ENCODE peak calls at places on chromosomes 6 and 20, in four cellular contexts. Z is Panc1, O is HCT116, F is GM12878. H is an unnamed sample.

GRCh38 chr6:24823185-24823584 is 24.5 kb upstream of the ARMH2 start:
- ATAC-seq in Z (no peak), O (no peak), F (no peak), H (no peak)

GRCh38 chr6:11128608-11129007 is 17.1 kb upstream of the ERVFRD-1 start:
- ATAC-seq in Z (no peak), O (no peak), F (peak; percentile 20), H (no peak)

GRCh38 chr6:49713346-49713745 is at the start of gene CRISP2:
- ATAC-seq in Z (no peak), O (no peak), F (no peak), H (no peak)

GRCh38 chr20:63433756-63434531 is 38.5 kb downstream of the KCNQ2 start:
- ATAC-seq in Z (peak; percentile 58), O (peak; percentile 8), F (no peak), H (peak; percentile 10)

GRCh38 chr6:389622-390021 is 1.9 kb upstream of the IRF4 start:
- ATAC-seq in Z (no peak), O (no peak), F (peak; percentile 36), H (no peak)

GRCh38 chr6:132100388-132100990 is 149.3 kb upstream of the CCN2 start:
- ATAC-seq in Z (no peak), O (no peak), F (no peak), H (no peak)

GRCh38 chr20:1211954-1212497 is 8.8 kb downstream of the C20orf202 start:
- ATAC-seq in Z (no peak), O (no peak), F (no peak), H (no peak)

GRCh38 chr6:80548496-80548895 is 442.0 kb downstream of the BCKDHB start:
- ATAC-seq in Z (no peak), O (no peak), F (no peak), H (no peak)

GRCh38 chr6:104527761-104528415 is 331.8 kb downstream of the HACE1 start:
- ATAC-seq in Z (peak; percentile 54), O (peak; percentile 78), F (peak; percentile 58), H (peak; percentile 38)

GRCh38 chr6:95087394-95088097 is 489.8 kb upstream of the MANEA start:
- ATAC-seq in Z (peak; percentile 91), O (peak; percentile 69), F (no peak), H (no peak)

GRCh38 chr6:103872219-103872618 is 987.5 kb downstream of the HACE1 start:
- ATAC-seq in Z (no peak), O (no peak), F (no peak), H (no peak)

GRCh38 chr20:37443596-37443995 is 77.5 kb upstream of the NNAT start:
- ATAC-seq in Z (no peak), O (no peak), F (no peak), H (no peak)

GRCh38 chr20:40749985-40750506 is 61.0 kb upstream of the MAFB start:
- ATAC-seq in Z (no peak), O (no peak), F (no peak), H (no peak)

GRCh38 chr6:158797331-158798202 is 21.6 kb downstream of the EZR start:
- ATAC-seq in Z (no peak), O (no peak), F (no peak), H (peak; percentile 72)

GRCh38 chr6:158796353-158796752 is 22.8 kb downstream of the EZR start:
- ATAC-seq in Z (no peak), O (no peak), F (no peak), H (no peak)

GRCh38 chr6:158795516-158795915 is 23.7 kb downstream of the EZR start:
- ATAC-seq in Z (no peak), O (peak; percentile 3), F (peak; percentile 7), H (no peak)

GRCh38 chr6:158789115-158789917 is 29.9 kb downstream of the EZR start:
- ATAC-seq in Z (no peak), O (no peak), F (peak; percentile 32), H (no peak)

DNA sequence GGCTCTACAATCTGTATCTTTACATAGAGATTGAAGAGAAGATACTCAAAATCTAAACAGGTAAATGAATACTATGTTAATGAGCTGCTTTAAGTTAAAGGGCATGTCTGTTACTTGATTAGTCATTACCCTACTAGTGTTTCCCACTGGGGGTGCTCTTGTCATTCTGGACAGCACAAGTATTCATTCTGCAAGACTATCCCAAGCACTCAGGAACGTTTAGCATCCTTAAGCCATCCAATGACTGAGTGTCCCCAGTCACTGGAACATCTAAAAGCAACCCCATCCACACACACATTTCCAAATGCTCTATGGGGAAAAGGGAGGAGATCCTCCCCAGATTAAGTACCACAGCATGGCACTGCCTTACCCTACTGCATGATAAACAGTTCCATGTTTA is 25.7 kb downstream of the EZR start:
- ATAC-seq in Z (peak; percentile 78), O (peak; percentile 71), F (peak; percentile 74), H (no peak)
- TF ChIP-seq CTCF in Z (no peak), O (peak; percentile 62), F (peak; percentile 69), H (peak; percentile 19)

GRCh38 chr6:41551086-41551702 is 5.0 kb downstream of the FOXP4 start:
- ATAC-seq in Z (no peak), O (no peak), F (no peak), H (no peak)
- H3K4me1 ChIP-seq in Z (no peaks in the 10 kb centered on the region), O (no peaks in the 10 kb centered on the region), F (peaks cover 6% of the 10 kb centered on the region), H (no peaks in the 10 kb centered on the region)

GRCh38 chr6:143745160-143746133 is 67.7 kb downstream of the PHACTR2 start:
- ATAC-seq in Z (peak; percentile 93), O (peak; percentile 52), F (no peak), H (peak; percentile 60)
- TF ChIP-seq POLR2AphosphoS5 in Z (peak; percentile 82), O (no peak), F (no peak), H (no peak)

GRCh38 chr20:23497458-23498026 is 6.6 kb downstream of the CST8 start:
- ATAC-seq in Z (no peak), O (no peak), F (no peak), H (no peak)
- TF ChIP-seq CTCF in Z (no peak), O (no peak), F (no peak), H (no peak)

H was measured in gastroesophageal sphincter.